ENCODE peak calls at places on chromosome 6, in four cellular contexts. B, Z, Q and U are unnamed samples.

GRCh38 chr6:103236923-103237322 is 1622.8 kb downstream of the HACE1 start:
- DNase-seq in Q (no peak), B (peak; percentile 22), Z (no peak), U (no peak)

GRCh38 chr6:21885532-21886089 is 292.1 kb downstream of the SOX4 start:
- DNase-seq in Q (peak; percentile 64), B (peak; percentile 70), Z (peak; percentile 28), U (peak; percentile 51)

GRCh38 chr6:79377047-79377446 is 142.6 kb upstream of the HMGN3 start:
- DNase-seq in B (no peak), Q (no peak), Z (no peak), U (no peak)

GRCh38 chr6:73798592-73798991 is 102.6 kb downstream of the CD109 start:
- DNase-seq in Z (peak; percentile 33), Q (no peak), B (peak; percentile 59), U (peak; percentile 50)

GRCh38 chr6:141783595-141783994 is 349.1 kb upstream of the GJE1 start:
- DNase-seq in B (no peak), Q (no peak), Z (no peak), U (no peak)

GRCh38 chr6:144582939-144583613 is 297.9 kb downstream of the UTRN start:
- DNase-seq in Q (peak; percentile 54), Z (peak; percentile 15), B (peak; percentile 17), U (no peak)

GRCh38 chr6:157066781-157067491 is 256.4 kb downstream of the TMEM242 start:
- DNase-seq in Z (no peak), B (no peak), Q (no peak), U (no peak)

GRCh38 chr6:116561377-116562018 is 7.9 kb downstream of the CALHM4 start:
- DNase-seq in B (peak; percentile 81), Q (peak; percentile 67), Z (peak; percentile 49), U (peak; percentile 93)

GRCh38 chr6:64224819-64225218 is 589.2 kb downstream of the PHF3 start:
- DNase-seq in B (no peak), Q (no peak), Z (peak; percentile 25), U (no peak)

GRCh38 chr6:86961432-86962200 is 24.3 kb downstream of the HTR1E start:
- DNase-seq in Z (no peak), B (no peak), Q (no peak), U (peak; percentile 64)

GRCh38 chr6:109165392-109165964 is 70.2 kb downstream of the CEP57L1 start:
- DNase-seq in Z (peak; percentile 12), B (peak; percentile 70), Q (no peak), U (peak; percentile 12)

GRCh38 chr6:27145731-27146455 is 101.6 kb upstream of the PRSS16 start:
- DNase-seq in Q (no peak), B (peak; percentile 85), Z (peak; percentile 83), U (peak; percentile 66)

GRCh38 chr6:119078449-119079287 is at the start of gene FAM184A:
- DNase-seq in Z (peak; percentile 54), B (peak; percentile 87), Q (peak; percentile 86), U (peak; percentile 79)

GRCh38 chr6:29589423-29590048 is 4.6 kb downstream of the OR2H2 start:
- DNase-seq in Q (no peak), Z (peak; percentile 28), B (peak; percentile 71), U (peak; percentile 71)

GRCh38 chr6:106107043-106107613 is 21.0 kb downstream of the PRDM1 start:
- DNase-seq in Z (no peak), Q (no peak), B (no peak), U (no peak)

GRCh38 chr6:30227763-30228487 is 14.7 kb upstream of the TRIM26 start:
- DNase-seq in B (no peak), Q (no peak), Z (no peak), U (no peak)

GRCh38 chr6:45376310-45377040 is 1.3 kb downstream of the SUPT3H start:
- DNase-seq in Q (no peak), B (peak; percentile 24), Z (no peak), U (peak; percentile 25)

GRCh38 chr6:73610444-73611275 is 43.1 kb downstream of the SLC17A5 start:
- DNase-seq in B (peak; percentile 62), Q (no peak), Z (no peak), U (no peak)

GRCh38 chr6:169320013-169320412 is 66.4 kb upstream of the THBS2 start:
- DNase-seq in Z (no peak), Q (no peak), B (no peak), U (no peak)

GRCh38 chr6:42372699-42373098 is 79.0 kb downstream of the TRERF1 start:
- DNase-seq in B (no peak), Z (no peak), Q (no peak), U (no peak)

GRCh38 chr6:42368156-42368555 is 83.6 kb downstream of the TRERF1 start:
- DNase-seq in B (no peak), Q (no peak), Z (no peak), U (no peak)

GRCh38 chr6:42369568-42369967 is 82.2 kb downstream of the TRERF1 start:
- DNase-seq in Z (no peak), B (no peak), Q (no peak), U (peak; percentile 58)

GRCh38 chr6:42367353-42368011 is 84.2 kb downstream of the TRERF1 start:
- DNase-seq in Z (no peak), B (no peak), Q (no peak), U (peak; percentile 33)

DNA sequence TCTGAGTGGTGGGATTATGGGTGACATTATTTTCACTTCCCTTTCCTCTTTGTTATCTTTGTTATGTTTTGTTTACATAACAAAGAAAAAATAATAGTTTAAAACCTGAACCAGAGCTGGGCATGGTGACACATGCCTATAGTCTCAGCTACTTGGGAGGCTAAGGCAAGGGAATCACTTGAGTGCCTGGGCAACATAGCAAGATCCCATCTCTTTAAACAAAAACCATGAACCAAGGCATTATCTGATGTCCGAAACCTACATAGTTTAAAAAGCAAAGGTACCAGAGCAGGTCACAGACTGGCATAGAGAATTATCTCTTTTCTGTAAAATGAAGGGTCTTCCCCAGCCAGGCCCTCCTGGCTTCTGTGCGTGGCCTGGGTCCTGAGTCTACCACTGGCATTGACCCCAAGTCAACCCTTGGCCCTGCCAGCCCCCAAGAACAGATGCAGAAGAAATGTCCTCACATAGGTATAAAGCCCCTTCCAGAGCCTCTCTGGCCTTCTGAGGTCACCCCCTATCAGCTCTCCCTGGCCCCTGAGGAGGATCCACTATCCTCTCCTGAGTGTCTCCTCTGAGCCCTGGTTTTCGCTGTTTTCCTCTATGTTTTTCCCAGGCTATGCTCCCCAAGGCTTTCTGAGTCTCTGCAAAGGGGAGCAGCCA is 81.3 kb downstream of the TRERF1 start:
- DNase-seq in Q (no peak), B (no peak), Z (no peak), U (no peak)
- H3K27ac ChIP-seq in Q (no peak overlapping the region), B (no peak overlapping the region), Z (no peak overlapping the region), U (no peak overlapping the region)

DNA sequence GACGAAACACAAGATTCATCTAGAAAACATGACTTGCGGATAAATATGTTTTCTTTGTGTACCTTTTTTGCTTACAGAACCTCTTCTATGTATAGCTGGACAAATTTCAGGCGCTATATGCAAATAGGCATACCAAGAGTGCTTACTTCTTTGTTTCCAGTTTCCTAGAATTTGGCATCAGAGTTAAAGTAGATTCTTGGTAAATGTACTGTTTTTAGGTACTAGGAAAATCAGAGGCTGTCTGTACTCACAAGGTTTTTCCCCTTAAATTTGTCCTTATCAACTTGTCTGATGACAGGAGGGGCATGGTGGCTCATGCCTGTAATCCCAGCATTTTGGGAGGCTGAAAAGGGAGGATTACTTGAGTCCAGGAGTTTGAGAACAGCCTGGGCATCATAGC is 124.9 kb upstream of the TMEM170B start:
- DNase-seq in Z (no peak), B (no peak), Q (no peak), U (no peak)
- H3K27ac ChIP-seq in Z (no peak overlapping the region), B (no peak overlapping the region), Q (peak overlapping the region; percentile 48), U (no peak overlapping the region)

GRCh38 chr6:142821860-142822259 is 123.1 kb downstream of the HIVEP2 start:
- DNase-seq in Z (no peak), Q (no peak), B (no peak), U (no peak)
- H3K27ac ChIP-seq in Z (no peak overlapping the region), Q (no peak overlapping the region), B (no peak overlapping the region), U (no peak overlapping the region)

GRCh38 chr6:55895972-55896371 is 20.6 kb upstream of the BMP5 start:
- DNase-seq in Z (no peak), Q (no peak), B (no peak), U (no peak)

GRCh38 chr6:55902796-55903195 is 27.4 kb upstream of the BMP5 start:
- DNase-seq in Z (no peak), Q (no peak), B (peak; percentile 13), U (no peak)

GRCh38 chr6:55898342-55898741 is 23.0 kb upstream of the BMP5 start:
- DNase-seq in Q (no peak), B (no peak), Z (no peak), U (no peak)

DNA sequence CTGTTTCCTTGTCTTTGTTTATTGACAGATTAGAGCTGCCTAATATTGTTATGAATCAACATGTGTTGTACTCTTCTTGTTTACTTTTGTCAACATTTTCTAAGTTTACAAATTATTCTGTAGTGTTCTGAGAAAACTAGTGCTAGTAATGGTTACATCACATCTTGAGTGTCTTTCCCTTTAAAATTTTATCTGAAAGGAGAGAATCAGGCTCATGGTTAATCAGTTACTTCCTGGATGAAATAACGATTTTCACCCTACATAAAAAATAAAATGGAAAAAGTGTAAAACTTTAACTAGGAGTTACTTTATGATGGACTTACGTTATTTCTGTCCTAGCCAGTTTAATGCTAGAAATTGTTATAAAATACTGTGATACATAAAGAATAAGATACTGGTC is 26.4 kb upstream of the BMP5 start:
- DNase-seq in Z (no peak), B (no peak), Q (no peak), U (no peak)
- H3K27ac ChIP-seq in Z (no peak overlapping the region), B (no peak overlapping the region), Q (no peak overlapping the region), U (no peak overlapping the region)

GRCh38 chr6:134555672-134556071 is 237.8 kb upstream of the SGK1 start:
- DNase-seq in B (no peak), Z (no peak), Q (no peak), U (no peak)

GRCh38 chr6:134549854-134550253 is 231.9 kb upstream of the SGK1 start:
- DNase-seq in Z (no peak), Q (no peak), B (no peak), U (no peak)

GRCh38 chr6:134550604-134551003 is 232.7 kb upstream of the SGK1 start:
- DNase-seq in Q (no peak), B (no peak), Z (peak; percentile 27), U (peak; percentile 50)

GRCh38 chr6:134553941-134554340 is 236.0 kb upstream of the SGK1 start:
- DNase-seq in Z (no peak), Q (no peak), B (no peak), U (peak; percentile 86)

DNA sequence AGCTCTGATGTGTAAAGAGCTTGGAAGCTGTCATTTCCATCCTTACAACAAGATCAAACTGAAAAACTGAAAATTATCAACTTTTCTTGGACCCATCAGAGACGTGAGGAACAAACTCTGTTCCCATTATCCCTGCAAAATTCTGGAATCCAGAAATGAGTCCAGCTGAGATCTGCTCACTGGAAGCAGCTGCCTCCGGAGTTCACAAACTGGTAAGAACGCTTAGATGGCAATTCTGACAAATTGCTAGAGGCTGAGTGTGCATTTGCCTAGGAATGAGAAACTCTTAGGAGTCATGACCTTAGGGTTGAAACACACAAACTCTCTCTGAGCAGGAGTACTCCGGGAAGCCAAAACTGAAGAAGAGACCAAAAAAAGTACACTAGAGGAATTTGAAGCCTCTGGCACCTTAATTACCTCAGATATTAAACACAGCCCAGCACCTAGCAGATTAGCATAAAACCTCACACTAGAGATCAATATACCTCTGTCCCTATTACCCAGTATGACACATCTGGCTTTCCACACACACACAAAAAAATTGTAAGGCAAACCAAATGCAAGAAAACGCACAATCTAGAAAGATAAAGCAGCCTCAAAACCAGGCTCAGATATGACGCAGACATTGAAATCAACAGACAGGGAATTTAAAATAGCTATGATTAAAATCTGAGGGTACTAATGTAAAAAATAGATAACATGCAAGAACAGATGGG is 233.5 kb upstream of the SGK1 start:
- DNase-seq in Q (no peak), Z (no peak), B (no peak), U (peak; percentile 91)
- H3K27ac ChIP-seq in Q (peak overlapping the region; percentile 57), Z (no peak overlapping the region), B (no peak overlapping the region), U (peak overlapping the region; percentile 85)

GRCh38 chr6:160400426-160400825 is 52.2 kb downstream of the SLC22A3 start:
- DNase-seq in Z (no peak), Q (no peak), B (no peak), U (no peak)
- H3K27ac ChIP-seq in Z (no peak overlapping the region), Q (no peak overlapping the region), B (peak overlapping the region; percentile 21), U (no peak overlapping the region)

GRCh38 chr6:163287626-163288025 is 126.9 kb upstream of the QKI start:
- DNase-seq in Z (no peak), Q (no peak), B (no peak), U (no peak)
- H3K27ac ChIP-seq in Z (peak overlapping the region; percentile 85), Q (peak overlapping the region; percentile 90), B (no peak overlapping the region), U (no peak overlapping the region)